ENCODE peak calls at places on chromosomes 13 and 19, in nine cellular contexts. F, E, N, R, U, I, P, S and O are unnamed samples.

GRCh38 chr13:112907916-112908315 is 61.1 kb upstream of the MCF2L start:
- DNase-seq in F (no peak), E (no peak), N (no peak), R (no peak), U (no peak), I (no peak), P (no peak), S (no peak), O (no peak)

GRCh38 chr13:51047434-51048165 is 63.5 kb downstream of the C13orf42 start:
- DNase-seq in F (no peak), E (no peak), N (no peak), R (no peak), U (peak; percentile 97), I (no peak), P (no peak), S (no peak), O (no peak)

GRCh38 chr19:1478934-1479707 is at the start of gene C19orf25:
- DNase-seq in F (peak; percentile 85), E (peak; percentile 62), N (peak; percentile 95), R (peak; percentile 49), U (peak; percentile 91), I (peak; percentile 95), P (peak; percentile 92), S (peak; percentile 92), O (peak; percentile 86)

GRCh38 chr13:99009987-99010551 is 32.2 kb upstream of the DOCK9 start:
- DNase-seq in F (no peak), E (peak; percentile 79), N (no peak), R (no peak), U (no peak), I (no peak), P (no peak), S (no peak), O (no peak)

GRCh38 chr19:34017024-34017423 is 155.3 kb upstream of the LSM14A start:
- DNase-seq in F (no peak), E (no peak), N (no peak), R (no peak), U (no peak), I (no peak), P (no peak), S (no peak), O (no peak)

GRCh38 chr19:16031872-16032200 is 44.5 kb upstream of the TPM4 start:
- DNase-seq in F (no peak), E (no peak), N (no peak), R (no peak), U (no peak), I (no peak), P (no peak), S (no peak), O (no peak)

GRCh38 chr19:15136234-15136954 is 29.2 kb downstream of the SYDE1 start:
- DNase-seq in F (no peak), E (no peak), N (no peak), R (no peak), U (no peak), I (no peak), P (no peak), S (no peak), O (no peak)

GRCh38 chr19:35257113-35257461 is 8.3 kb downstream of the LSR start:
- DNase-seq in F (no peak), E (no peak), N (no peak), R (no peak), U (no peak), I (no peak), P (no peak), S (no peak), O (no peak)

GRCh38 chr13:20814224-20814910 is 40.6 kb upstream of the EEF1AKMT1 start:
- DNase-seq in F (no peak), E (no peak), N (peak; percentile 25), R (peak; percentile 69), U (no peak), I (peak; percentile 95), P (peak; percentile 90), S (no peak), O (peak; percentile 69)

GRCh38 chr19:50007947-50008346 is 17.2 kb downstream of the VRK3 start:
- DNase-seq in F (no peak), E (no peak), N (no peak), R (no peak), U (no peak), I (no peak), P (no peak), S (no peak), O (no peak)